ENCODE peak calls at places on chromosome 19, in six cellular contexts. O is stomach, Q is sigmoid colon, M is H1, D is K562, N is esophagus muscularis mucosa. A is an unnamed sample.

GRCh38 chr19:54201980-54202379 is 1.3 kb downstream of the RPS9 start:
- DNase-seq in O (no peak), Q (no peak), M (no peak), D (no peak), N (no peak), A (no peak)

GRCh38 chr19:43809762-43810696 is 7.8 kb upstream of the LYPD5 start:
- DNase-seq in O (no peak), Q (no peak), M (no peak), D (peak; percentile 38), N (no peak), A (no peak)

GRCh38 chr19:9116547-9116946 is 984 bp upstream of the OR7G1 start:
- DNase-seq in O (no peak), Q (no peak), M (no peak), D (no peak), N (no peak), A (no peak)

GRCh38 chr19:15225797-15226196 is 6.5 kb downstream of the EPHX3 start:
- DNase-seq in O (no peak), Q (no peak), M (no peak), D (no peak), N (no peak), A (no peak)

GRCh38 chr19:48686103-48686502 is 9.7 kb upstream of the FUT2 start:
- DNase-seq in O (no peak), Q (no peak), M (no peak), D (no peak), N (no peak), A (no peak)

GRCh38 chr19:53906211-53907192 is 2.6 kb upstream of the CACNG7 start:
- DNase-seq in O (peak; percentile 44), Q (no peak), M (peak; percentile 97), D (peak; percentile 81), N (no peak), A (peak; percentile 36)

GRCh38 chr19:14580623-14581237 is 2.2 kb upstream of the CLEC17A start:
- DNase-seq in O (no peak), Q (no peak), M (no peak), D (peak; percentile 37), N (no peak), A (no peak)

GRCh38 chr19:2578911-2579677 is 103.2 kb downstream of the GADD45B start:
- DNase-seq in O (peak; percentile 96), Q (peak; percentile 96), M (peak; percentile 91), D (peak; percentile 67), N (peak; percentile 98), A (peak; percentile 89)

GRCh38 chr19:50485284-50485955 is 8.8 kb upstream of the GARIN5A start:
- DNase-seq in O (no peak), Q (no peak), M (no peak), D (no peak), N (no peak), A (no peak)

GRCh38 chr19:6076675-6077463 is 33.4 kb downstream of the RFX2 start:
- DNase-seq in O (no peak), Q (peak; percentile 82), M (no peak), D (no peak), N (no peak), A (no peak)

GRCh38 chr19:50321831-50322230 is 7.3 kb downstream of the KCNC3 start:
- DNase-seq in O (no peak), Q (no peak), M (no peak), D (no peak), N (no peak), A (no peak)

GRCh38 chr19:2341247-2341705 is 12.8 kb downstream of the SPPL2B start:
- DNase-seq in O (no peak), Q (no peak), M (no peak), D (peak; percentile 47), N (no peak), A (no peak)

GRCh38 chr19:40305403-40305802 is 20.3 kb upstream of the AKT2 start:
- DNase-seq in O (peak; percentile 70), Q (peak; percentile 89), M (peak; percentile 66), D (peak; percentile 79), N (no peak), A (peak; percentile 82)

GRCh38 chr19:13012690-13013608 is 17.7 kb downstream of the NFIX start:
- DNase-seq in O (no peak), Q (peak; percentile 90), M (no peak), D (peak; percentile 65), N (no peak), A (peak; percentile 74)

GRCh38 chr19:49767380-49767779 is 579 bp downstream of the AP2A1 start:
- DNase-seq in O (no peak), Q (no peak), M (no peak), D (no peak), N (no peak), A (no peak)

GRCh38 chr19:6235031-6235951 is 44.5 kb downstream of the MLLT1 start:
- DNase-seq in O (no peak), Q (no peak), M (no peak), D (no peak), N (no peak), A (no peak)

GRCh38 chr19:50916069-50916468 is 4.9 kb upstream of the KLK4 start:
- DNase-seq in O (no peak), Q (no peak), M (no peak), D (no peak), N (no peak), A (no peak)

GRCh38 chr19:28961772-28962500 is 251.0 kb downstream of the UQCRFS1 start:
- DNase-seq in O (no peak), Q (no peak), M (no peak), D (no peak), N (no peak), A (no peak)

GRCh38 chr19:37346091-37346490 is 24.8 kb upstream of the ZNF527 start:
- DNase-seq in O (no peak), Q (no peak), M (no peak), D (no peak), N (no peak), A (no peak)

DNA sequence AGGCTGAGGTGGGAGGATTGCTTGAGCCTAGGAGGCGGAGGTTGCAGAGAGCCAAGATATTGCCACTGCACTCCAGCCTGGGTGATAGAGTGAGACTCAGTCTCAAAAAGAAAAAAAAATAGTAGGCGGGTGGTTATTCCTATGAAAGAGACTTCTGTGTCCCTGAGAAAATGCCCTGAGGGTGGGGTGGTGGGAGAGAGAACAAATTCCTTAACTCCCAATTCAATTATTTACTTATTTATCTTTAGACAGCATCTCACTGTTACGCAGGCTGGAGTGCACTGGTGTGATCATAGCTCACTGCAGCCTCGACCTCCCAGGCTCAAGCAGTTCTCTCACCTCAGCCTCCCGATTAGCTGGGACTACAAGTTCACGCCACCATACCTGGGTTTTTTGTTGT is 10.4 kb upstream of the EEF2 start:
- DNase-seq in O (no peak), Q (no peak), M (no peak), D (no peak), N (no peak), A (no peak)
- TF ChIP-seq POLR2AphosphoS5 in O (no peak), Q (no peak), M (no peak), D (no peak), N (no peak), A (no peak)

DNA sequence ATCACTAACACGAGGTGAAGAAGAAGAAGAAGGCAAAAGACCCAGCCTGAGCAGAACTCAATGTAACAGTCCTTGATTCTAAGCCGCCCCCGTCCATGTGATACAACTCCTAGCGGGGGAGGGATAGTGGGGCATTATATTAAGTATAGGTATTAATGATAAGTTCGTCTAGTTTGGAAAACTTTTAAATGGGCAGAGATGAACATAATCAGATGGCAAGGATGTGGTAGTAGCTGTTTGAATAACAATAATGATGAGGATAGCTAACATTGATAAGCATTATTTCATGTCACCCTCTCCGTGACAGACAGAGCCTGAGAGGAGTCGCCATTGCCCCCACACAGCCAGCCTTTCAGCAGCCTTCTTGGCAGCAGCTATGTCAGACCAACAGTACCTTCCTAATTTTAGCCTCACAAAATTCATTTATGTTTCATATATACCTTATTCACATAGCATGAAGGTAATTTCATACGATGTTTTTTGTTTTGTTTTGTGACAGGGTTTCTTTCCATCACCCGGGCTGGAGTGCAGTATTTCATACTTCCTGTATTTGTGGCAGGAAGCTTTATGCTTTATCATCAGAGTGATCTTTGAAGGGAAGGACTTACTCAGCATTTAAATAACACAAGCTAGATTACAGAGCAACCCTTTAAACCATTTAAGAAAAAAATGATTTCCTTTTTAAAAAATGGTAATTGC is 64.4 kb upstream of the NPAS1 start:
- DNase-seq in O (no peak), Q (no peak), M (no peak), D (peak; percentile 38), N (no peak), A (no peak)
- H3K4me3 ChIP-seq in O (no peak overlapping the region), Q (no peak overlapping the region), M (no peak overlapping the region), D (peak overlapping the region; percentile 19), N (no peak overlapping the region), A (no peak overlapping the region)

GRCh38 chr19:1244693-1245451 is 3.3 kb downstream of the ATP5F1D start:
- DNase-seq in O (peak; percentile 88), Q (peak; percentile 94), M (no peak), D (no peak), N (no peak), A (peak; percentile 85)
- TF ChIP-seq EP300 in O (no peak), Q (no peak), M (no peak), D (no peak), N (no peak), A (peak; percentile 38)

GRCh38 chr19:19655051-19655594 is 8.4 kb downstream of the ATP13A1 start:
- DNase-seq in O (no peak), Q (no peak), M (no peak), D (no peak), N (no peak), A (no peak)
- TF ChIP-seq POLR2AphosphoS5 in O (no peak), Q (no peak), M (no peak), D (no peak), N (no peak), A (no peak)

DNA sequence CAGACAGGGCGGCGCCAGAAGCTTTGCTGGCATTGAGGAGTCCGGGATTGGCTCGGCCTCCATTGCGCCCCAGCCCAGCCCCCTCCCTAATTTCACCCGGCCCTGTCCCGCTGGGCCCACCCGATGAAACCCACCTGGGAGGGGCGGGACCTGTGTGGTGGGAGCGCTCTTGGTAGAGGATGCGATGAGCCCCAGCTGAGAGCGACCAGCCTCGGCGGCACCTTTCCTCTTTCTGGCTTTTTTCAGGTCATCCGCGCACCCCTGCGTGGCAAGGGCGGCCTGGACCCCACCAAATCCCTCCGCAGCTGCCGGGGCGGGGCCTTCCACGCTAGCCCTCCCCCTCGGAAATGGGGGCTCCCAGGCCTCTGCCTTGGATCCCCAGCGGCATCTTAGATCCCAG is at the start of gene ZGLP1:
- DNase-seq in O (no peak), Q (no peak), M (no peak), D (no peak), N (no peak), A (no peak)
- H3K4me3 ChIP-seq in O (no peak within 1 kb of the TSS), Q (no peak within 1 kb of the TSS), M (no peak within 1 kb of the TSS), D (no peak within 1 kb of the TSS), N (no peak within 1 kb of the TSS), A (no peak within 1 kb of the TSS)

DNA sequence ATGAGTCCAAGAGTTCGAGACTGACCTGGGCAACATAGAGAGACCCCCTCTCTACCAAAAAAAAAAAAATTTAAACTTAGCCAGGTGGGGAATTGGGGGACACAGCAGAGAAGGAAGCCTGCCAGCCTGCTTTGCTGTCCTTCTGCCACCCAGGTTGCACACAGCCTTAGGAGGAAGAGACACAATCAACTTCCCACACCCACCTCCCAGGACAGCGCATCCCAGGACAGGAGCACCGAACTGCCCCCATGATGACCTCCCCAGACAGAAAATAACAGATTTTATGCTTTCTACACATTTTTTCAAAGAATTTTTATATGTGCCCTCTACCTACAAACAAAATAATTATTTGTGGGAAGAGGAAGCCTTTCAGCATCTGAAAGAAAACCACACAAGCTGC is 126.0 kb upstream of the ZNF507 start:
- DNase-seq in O (no peak), Q (no peak), M (no peak), D (no peak), N (peak; percentile 53), A (no peak)
- TF ChIP-seq EP300 in O (no peak), Q (no peak), M (no peak), D (no peak), N (no peak), A (no peak)

A was measured in transverse colon.